ENCODE peak calls at places on chromosomes 13 and 19, in five cellular contexts. Y is GM23338, W is MM.1S, L is neural progenitor cell, Q is PC-3. U is an unnamed sample. For H3F3A, the result is how much of the 10 kb centered on the place peaks cover.

GRCh38 chr19:38734426-38735256 is 9.6 kb downstream of the CAPN12 start:
- DNase-seq in Y (no peak), W (peak), L (peak), Q (peak), U (peak)

GRCh38 chr19:49591731-49592485 is 926 bp downstream of the PRR12 start:
- DNase-seq in Y (peak), W (peak), L (peak), Q (peak), U (peak)

GRCh38 chr13:108270442-108270841 is 924 bp downstream of the TNFSF13B start:
- DNase-seq in Y (no peak), W (peak), L (no peak), Q (no peak), U (peak)

GRCh38 chr19:51089786-51090185 is 7.1 kb upstream of the KLK14 start:
- DNase-seq in Y (no peak), W (no peak), L (no peak), Q (no peak), U (no peak)

GRCh38 chr19:2051771-2052704 is 994 bp upstream of the MKNK2 start:
- DNase-seq in Y (no peak), W (no peak), L (no peak), Q (no peak), U (no peak)

GRCh38 chr13:97945792-97946419 is 7.6 kb upstream of the IPO5 start:
- DNase-seq in Y (no peak), W (no peak), L (no peak), Q (peak), U (peak)

GRCh38 chr13:33509642-33510229 is 224.2 kb upstream of the STARD13 start:
- DNase-seq in Y (no peak), W (no peak), L (peak), Q (peak), U (peak)

GRCh38 chr13:46382224-46382623 is 4.8 kb downstream of the RUBCNL start:
- DNase-seq in Y (no peak), W (no peak), L (no peak), Q (no peak), U (no peak)

GRCh38 chr13:25743426-25743825 is 308.4 kb downstream of the SHISA2 start:
- DNase-seq in Y (no peak), W (no peak), L (no peak), Q (no peak), U (no peak)

GRCh38 chr19:10143700-10144099 is 24.0 kb upstream of the EIF3G start:
- DNase-seq in Y (no peak), W (no peak), L (no peak), Q (no peak), U (no peak)

GRCh38 chr13:27792393-27793218 is at the start of gene GSX1:
- DNase-seq in Y (peak), W (no peak), L (peak), Q (peak), U (peak)

GRCh38 chr13:100381595-100382224 is 206.9 kb downstream of the GGACT start:
- DNase-seq in Y (no peak), W (no peak), L (no peak), Q (no peak), U (no peak)

GRCh38 chr13:80509264-80509663 is 168.3 kb upstream of the SPRY2 start:
- DNase-seq in Y (no peak), W (no peak), L (no peak), Q (no peak), U (no peak)

GRCh38 chr19:39765091-39766076 is 13.3 kb upstream of the LEUTX start:
- DNase-seq in Y (peak), W (peak), L (peak), Q (peak), U (peak)

GRCh38 chr13:43376596-43376995 is 353.2 kb downstream of the DNAJC15 start:
- DNase-seq in Y (no peak), W (no peak), L (no peak), Q (no peak), U (no peak)

GRCh38 chr13:67229438-67230242 is 496 bp downstream of the PCDH9 start:
- DNase-seq in Y (peak), W (peak), L (peak), Q (peak), U (peak)

GRCh38 chr19:1251503-1252220 is 3.3 kb downstream of the MIDN start:
- DNase-seq in Y (no peak), W (no peak), L (peak), Q (no peak), U (no peak)

GRCh38 chr13:77857810-77858209 is 60.8 kb downstream of the EDNRB start:
- DNase-seq in Y (no peak), W (no peak), L (no peak), Q (no peak), U (no peak)

GRCh38 chr13:49311816-49312215 is 64.1 kb downstream of the CDADC1 start:
- DNase-seq in Y (no peak), W (no peak), L (no peak), Q (no peak), U (no peak)
- H3K27ac ChIP-seq in Y (no peak), W (no peak), L (no peak), Q (no peak), U (no peak)

GRCh38 chr13:52686381-52686780 is 33.7 kb downstream of the SUGT1 start:
- DNase-seq in Y (no peak), W (no peak), L (no peak), Q (no peak), U (no peak)
- H2AFZ ChIP-seq in Y (no peak), W (no peak), L (no peak), Q (no peak), U (no peak)

GRCh38 chr19:30856786-30857185 is 484.6 kb downstream of the ZNF536 start:
- DNase-seq in Y (no peak), W (no peak), L (no peak), Q (no peak), U (no peak)

GRCh38 chr19:30854661-30855060 is 482.5 kb downstream of the ZNF536 start:
- DNase-seq in Y (no peak), W (no peak), L (no peak), Q (no peak), U (no peak)

GRCh38 chr19:30854207-30854606 is 482.0 kb downstream of the ZNF536 start:
- DNase-seq in Y (no peak), W (no peak), L (no peak), Q (no peak), U (no peak)

GRCh38 chr19:30856376-30856775 is 484.2 kb downstream of the ZNF536 start:
- DNase-seq in Y (no peak), W (no peak), L (no peak), Q (no peak), U (no peak)

DNA sequence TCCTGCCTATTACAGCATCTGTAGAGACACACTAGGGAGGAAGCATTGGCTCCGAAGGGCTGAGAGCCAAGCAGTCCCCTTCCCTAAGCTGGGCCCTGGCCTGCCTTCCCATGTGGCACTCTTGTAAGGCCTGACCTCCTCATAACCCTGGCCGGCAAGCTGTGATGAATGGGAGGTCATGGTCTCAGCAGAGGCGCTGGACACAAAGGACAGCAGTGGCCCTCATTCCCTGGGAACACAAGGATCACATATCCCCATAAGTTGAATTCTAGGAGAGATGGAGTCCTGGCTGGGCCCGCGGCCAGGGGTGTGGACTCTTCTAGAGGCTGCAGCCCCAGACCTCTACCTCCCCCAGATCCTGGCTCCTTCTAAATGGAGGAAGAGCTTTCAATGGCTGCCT is 483.3 kb downstream of the ZNF536 start:
- DNase-seq in Y (no peak), W (no peak), L (no peak), Q (no peak), U (no peak)
- H3F3A ChIP-seq in Y (under half), W (under half), L (under half), Q (under half), U (under half)

GRCh38 chr19:13782537-13782936 is 8.3 kb downstream of the C19orf53 start:
- DNase-seq in Y (no peak), W (no peak), L (no peak), Q (no peak), U (no peak)

GRCh38 chr19:13778847-13779246 is 4.6 kb downstream of the C19orf53 start:
- DNase-seq in Y (no peak), W (no peak), L (no peak), Q (no peak), U (no peak)

GRCh38 chr19:13783565-13784500 is 9.6 kb downstream of the C19orf53 start:
- DNase-seq in Y (no peak), W (no peak), L (no peak), Q (no peak), U (no peak)

GRCh38 chr19:13778398-13778797 is 4.1 kb downstream of the C19orf53 start:
- DNase-seq in Y (no peak), W (no peak), L (no peak), Q (no peak), U (no peak)

GRCh38 chr19:13781547-13781946 is 7.3 kb downstream of the C19orf53 start:
- DNase-seq in Y (peak), W (no peak), L (peak), Q (peak), U (peak)
- H3K27ac ChIP-seq in Y (peak), W (no peak), L (no peak), Q (no peak), U (peak)

DNA sequence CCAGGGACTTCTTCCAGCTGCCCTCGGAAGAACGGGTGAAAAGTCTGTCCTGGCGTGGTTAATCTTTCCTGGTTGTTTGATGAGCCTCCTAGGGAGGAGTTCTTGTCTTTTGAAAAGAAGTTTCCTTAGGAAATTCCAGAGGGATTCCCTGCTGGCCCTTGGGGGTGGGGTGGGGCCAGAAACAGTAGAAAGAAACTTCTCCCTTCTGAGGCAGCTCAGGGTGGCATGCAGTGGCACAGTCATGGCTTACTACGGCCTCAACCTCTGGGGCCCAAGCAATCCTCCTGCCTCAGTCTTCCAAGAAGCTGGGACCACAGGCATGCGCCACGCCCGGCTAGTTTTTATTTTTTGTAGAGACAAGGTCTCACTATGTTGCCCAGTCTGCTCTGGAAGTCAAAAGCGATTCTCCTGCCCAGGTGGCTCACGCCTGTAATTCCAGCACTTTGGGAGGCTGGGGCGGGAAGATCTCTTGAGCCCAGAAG is 1.5 kb downstream of the ZNF101 start:
- DNase-seq in Y (peak), W (no peak), L (peak), Q (no peak), U (peak)
- H2AFZ ChIP-seq in Y (no peak), W (no peak), L (no peak), Q (peak), U (peak)

GRCh38 chr13:85853161-85853894 is 54.1 kb upstream of the SLITRK6 start:
- DNase-seq in Y (no peak), W (no peak), L (no peak), Q (no peak), U (no peak)
- H3F3A ChIP-seq in Y (under half), W (under half), L (under half), Q (under half), U (under half)

GRCh38 chr19:29834991-29835390 is 23.2 kb downstream of the CCNE1 start:
- DNase-seq in Y (no peak), W (no peak), L (no peak), Q (peak), U (no peak)

GRCh38 chr19:29835447-29835846 is 23.7 kb downstream of the CCNE1 start:
- DNase-seq in Y (no peak), W (no peak), L (no peak), Q (no peak), U (no peak)

GRCh38 chr19:29840066-29840950 is 28.5 kb downstream of the CCNE1 start:
- DNase-seq in Y (no peak), W (no peak), L (no peak), Q (no peak), U (no peak)

GRCh38 chr19:29836409-29836825 is 24.6 kb downstream of the CCNE1 start:
- DNase-seq in Y (no peak), W (no peak), L (no peak), Q (no peak), U (no peak)

DNA sequence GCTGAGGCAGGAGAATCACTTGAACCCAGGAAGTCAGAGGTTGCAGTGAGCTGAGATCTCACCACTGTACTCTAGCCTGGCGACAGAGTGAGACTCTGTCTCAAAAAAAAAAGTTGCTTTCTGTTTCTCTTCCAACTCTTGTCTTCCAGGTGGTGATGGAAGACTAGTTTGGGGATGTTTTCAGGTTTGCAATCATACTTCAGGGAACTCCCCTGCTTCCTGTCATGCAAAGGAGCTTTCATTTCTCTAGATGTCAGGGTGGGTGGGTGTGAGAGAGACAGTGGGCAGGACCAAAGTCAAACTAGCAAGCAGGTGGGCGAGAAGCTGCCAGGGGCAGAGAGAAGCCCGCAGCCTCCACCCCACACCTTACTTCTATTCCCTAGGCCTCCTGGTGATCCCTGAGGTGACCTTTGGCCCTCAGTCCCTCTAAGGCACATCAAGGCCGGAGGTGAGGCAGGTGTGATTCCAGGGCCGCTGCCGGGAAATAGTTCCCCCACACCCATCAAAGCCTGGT is 25.7 kb downstream of the CCNE1 start:
- DNase-seq in Y (no peak), W (peak), L (no peak), Q (no peak), U (no peak)
- H3K27ac ChIP-seq in Y (no peak), W (peak), L (no peak), Q (no peak), U (no peak)

GRCh38 chr13:37944476-37945442 is 75.2 kb upstream of the TRPC4 start:
- DNase-seq in Y (peak), W (no peak), L (peak), Q (no peak), U (peak)
- H2AFZ ChIP-seq in Y (peak), W (no peak), L (peak), Q (no peak), U (peak)

GRCh38 chr19:45418812-45419211 is 4.9 kb downstream of the ERCC1 start:
- DNase-seq in Y (no peak), W (no peak), L (no peak), Q (no peak), U (no peak)

GRCh38 chr19:45413497-45413896 is 7.1 kb downstream of the POLR1G start:
- DNase-seq in Y (no peak), W (no peak), L (no peak), Q (no peak), U (no peak)

GRCh38 chr19:45419396-45419795 is 4.3 kb downstream of the ERCC1 start:
- DNase-seq in Y (no peak), W (peak), L (no peak), Q (no peak), U (no peak)

GRCh38 chr19:45417151-45417550 is 6.6 kb downstream of the ERCC1 start:
- DNase-seq in Y (no peak), W (no peak), L (no peak), Q (no peak), U (no peak)

GRCh38 chr19:45414468-45414867 is 8.0 kb downstream of the POLR1G start:
- DNase-seq in Y (no peak), W (no peak), L (no peak), Q (no peak), U (no peak)
- H3F3A ChIP-seq in Y (under half), W (under half), L (under half), Q (under half), U (under half)